ENCODE peak calls at places on chromosome 22, in seven cellular contexts. Q is SK-N-SH, B is uterus, G is PC-3, D is fibroblast of villous mesenchyme, E is nephron progenitor cell, N is neural progenitor cell. F is an unnamed sample.

GRCh38 chr22:47201186-47201995 is 438.9 kb downstream of the TBC1D22A start:
- DNase-seq in Q (no peak), B (no peak), G (no peak), D (no peak), E (no peak), N (no peak), F (no peak)

GRCh38 chr22:46612341-46612903 is 7.8 kb upstream of the GRAMD4 start:
- DNase-seq in Q (no peak), B (no peak), G (no peak), D (no peak), E (no peak), N (no peak), F (no peak)

GRCh38 chr22:36493690-36494110 is 12.3 kb upstream of the TXN2 start:
- DNase-seq in Q (no peak), B (no peak), G (no peak), D (no peak), E (no peak), N (no peak), F (no peak)

GRCh38 chr22:49540084-49540483 is 287.6 kb downstream of the BRD1 start:
- DNase-seq in Q (no peak), B (no peak), G (no peak), D (no peak), E (no peak), N (no peak), F (no peak)

GRCh38 chr22:37627545-37627944 is 11.9 kb upstream of the SH3BP1 start:
- DNase-seq in Q (no peak), B (no peak), G (no peak), D (no peak), E (no peak), N (no peak), F (no peak)

GRCh38 chr22:37933711-37934376 is 19.6 kb downstream of the C22orf23 start:
- DNase-seq in Q (peak), B (peak), G (peak), D (peak), E (peak), N (peak), F (peak)

GRCh38 chr22:23437779-23438178 is 142.3 kb downstream of the IGLL1 start:
- DNase-seq in Q (no peak), B (no peak), G (no peak), D (no peak), E (no peak), N (no peak), F (no peak)

GRCh38 chr22:39252461-39253391 is 7.9 kb upstream of the PDGFB start:
- DNase-seq in Q (no peak), B (no peak), G (peak), D (no peak), E (no peak), N (no peak), F (no peak)

GRCh38 chr22:27866136-27867091 is 52.6 kb downstream of the PITPNB start:
- DNase-seq in Q (no peak), B (peak), G (peak), D (peak), E (no peak), N (no peak), F (peak)

GRCh38 chr22:26672590-26673468 is 15.4 kb downstream of the MIAT start:
- DNase-seq in Q (peak), B (peak), G (peak), D (peak), E (peak), N (peak), F (peak)

GRCh38 chr22:26675687-26676273 is 18.4 kb downstream of the MIAT start:
- DNase-seq in Q (no peak), B (no peak), G (no peak), D (no peak), E (no peak), N (no peak), F (no peak)

GRCh38 chr22:26673485-26673884 is 16.1 kb downstream of the MIAT start:
- DNase-seq in Q (no peak), B (no peak), G (peak), D (peak), E (no peak), N (no peak), F (no peak)

GRCh38 chr22:26672060-26672471 is 14.7 kb downstream of the MIAT start:
- DNase-seq in Q (no peak), B (no peak), G (no peak), D (no peak), E (no peak), N (no peak), F (no peak)

GRCh38 chr22:26674211-26675190 is 17.1 kb downstream of the MIAT start:
- DNase-seq in Q (no peak), B (no peak), G (no peak), D (no peak), E (no peak), N (no peak), F (no peak)
- TF ChIP-seq CTCF in Q (no peak), B (no peak), G (no peak), D (no peak), E (no peak), N (no peak), F (no peak)

GRCh38 chr22:31748490-31748889 is 1.4 kb downstream of the PRR14L start:
- DNase-seq in Q (no peak), B (no peak), G (peak), D (no peak), E (no peak), N (peak), F (peak)

GRCh38 chr22:31752096-31752847 is 1.5 kb upstream of the DEPDC5 start:
- DNase-seq in Q (no peak), B (no peak), G (no peak), D (no peak), E (no peak), N (no peak), F (no peak)

GRCh38 chr22:31750365-31751284 is 693 bp upstream of the PRR14L start:
- DNase-seq in Q (no peak), B (no peak), G (no peak), D (no peak), E (no peak), N (no peak), F (no peak)

GRCh38 chr22:31747441-31747840 is 2.5 kb downstream of the PRR14L start:
- DNase-seq in Q (no peak), B (no peak), G (no peak), D (no peak), E (no peak), N (peak), F (no peak)

DNA sequence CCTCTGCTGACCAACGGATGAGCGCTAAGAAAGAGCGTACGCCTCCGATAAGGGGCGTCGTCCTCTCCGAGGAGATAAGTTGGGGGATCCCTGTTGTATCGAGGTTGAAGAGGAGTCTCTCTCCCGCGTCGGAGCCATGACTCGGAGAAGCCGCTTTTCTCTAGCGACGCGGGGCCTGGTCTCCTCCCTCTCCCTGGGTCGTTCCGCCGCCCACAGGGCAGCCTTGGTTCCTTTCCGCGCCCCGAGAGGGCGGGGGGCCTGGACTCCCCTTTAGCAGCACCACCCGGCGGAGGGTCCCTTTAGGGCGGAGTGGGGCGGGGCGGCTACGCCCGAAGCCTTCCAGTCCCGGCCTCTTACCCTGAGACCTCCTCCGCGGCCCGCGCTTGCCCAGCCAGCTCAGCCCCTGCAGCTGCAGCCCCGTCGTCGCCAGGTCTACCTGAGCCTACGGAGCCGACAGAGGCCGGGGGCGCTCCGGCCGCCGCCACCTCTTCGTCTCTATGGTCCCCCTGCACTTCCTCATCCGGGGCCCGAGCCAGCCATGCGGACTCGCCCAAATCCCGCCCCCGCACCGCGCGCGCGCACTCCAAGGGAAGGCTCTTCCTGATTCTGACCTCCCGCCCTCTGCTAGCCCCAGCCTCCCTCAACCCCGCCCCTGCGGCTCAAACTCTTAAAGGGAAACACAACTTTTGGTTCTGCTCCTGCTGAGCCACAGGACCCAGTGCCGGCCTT is at the start of gene PRR14L:
- DNase-seq in Q (peak), B (peak), G (peak), D (peak), E (peak), N (peak), F (peak)
- TF ChIP-seq CTCF in Q (no peak), B (peak), G (no peak), D (peak), E (no peak), N (peak), F (no peak)

GRCh38 chr22:20430101-20430640 is 7.5 kb downstream of the SCARF2 start:
- DNase-seq in Q (no peak), B (no peak), G (no peak), D (no peak), E (no peak), N (no peak), F (no peak)

GRCh38 chr22:20429254-20430100 is 8.1 kb downstream of the SCARF2 start:
- DNase-seq in Q (peak), B (peak), G (no peak), D (no peak), E (peak), N (peak), F (no peak)

GRCh38 chr22:20431520-20432237 is 5.9 kb downstream of the SCARF2 start:
- DNase-seq in Q (peak), B (no peak), G (no peak), D (no peak), E (no peak), N (peak), F (no peak)

GRCh38 chr22:20432244-20432686 is 5.4 kb downstream of the SCARF2 start:
- DNase-seq in Q (peak), B (no peak), G (no peak), D (no peak), E (no peak), N (no peak), F (no peak)

DNA sequence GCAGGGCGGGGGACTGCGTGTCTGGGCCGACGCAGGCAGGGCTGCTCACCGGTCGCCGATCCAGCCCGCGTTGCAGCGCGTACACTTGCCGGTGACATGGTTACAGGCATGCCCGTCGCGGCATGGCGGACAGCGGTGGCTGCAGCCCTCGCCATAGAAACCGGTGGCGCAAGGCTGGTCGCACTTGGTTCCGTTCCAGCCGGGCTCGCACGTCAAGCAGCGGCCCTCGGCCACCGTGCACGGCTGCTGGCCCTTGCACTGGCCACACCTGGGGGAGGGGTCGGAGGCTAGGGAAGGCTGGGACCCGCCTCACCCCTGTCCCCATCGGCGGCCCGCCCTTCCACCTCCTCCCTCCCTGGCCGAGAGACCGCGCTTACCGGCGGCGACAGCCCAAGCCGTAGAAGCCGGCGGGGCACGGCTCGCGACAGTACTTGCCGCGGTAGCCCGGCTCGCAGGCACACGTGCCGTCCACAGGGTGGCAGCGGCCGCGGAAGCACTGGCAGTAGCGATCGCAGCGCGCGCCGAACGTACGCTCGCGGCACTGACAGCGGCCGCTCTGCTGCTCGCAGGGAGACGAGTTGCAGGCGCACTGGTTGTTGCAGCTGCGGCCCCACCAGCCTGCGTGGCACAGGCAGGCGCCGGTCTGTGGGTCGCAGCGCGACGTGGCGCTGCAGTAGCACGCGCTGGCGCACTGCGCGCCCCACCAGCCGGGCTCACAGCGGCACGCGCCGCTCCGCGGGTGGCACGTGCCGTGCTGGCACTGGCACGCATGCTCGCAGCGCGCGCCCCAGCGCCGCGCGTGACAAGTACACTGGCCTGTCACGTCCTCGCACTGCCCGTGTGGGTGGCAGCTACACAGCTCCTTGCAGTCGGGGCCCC is 6.7 kb downstream of the SCARF2 start:
- DNase-seq in Q (peak), B (no peak), G (peak), D (peak), E (peak), N (peak), F (no peak)
- TF ChIP-seq CTCF in Q (no peak), B (no peak), G (peak), D (no peak), E (peak), N (peak), F (peak)

GRCh38 chr22:45223304-45224117 is 17.2 kb downstream of the KIAA0930 start:
- DNase-seq in Q (no peak), B (no peak), G (no peak), D (no peak), E (no peak), N (no peak), F (no peak)
- TF ChIP-seq CTCF in Q (no peak), B (no peak), G (no peak), D (no peak), E (no peak), N (no peak), F (no peak)

GRCh38 chr22:41197808-41198585 is 7.1 kb upstream of the L3MBTL2 start:
- DNase-seq in Q (peak), B (no peak), G (peak), D (peak), E (peak), N (peak), F (no peak)
- TF ChIP-seq CTCF in Q (no peak), B (no peak), G (no peak), D (no peak), E (no peak), N (no peak), F (no peak)